ENCODE peak calls at places on chromosomes 12 and 14, in ten cellular contexts. E is stimulated activated CD8-positive, alpha-beta memory T cell treated with anti-CD3 and anti-CD28 coated beads, Interleukin-7, amount 100 ng/mL, for 1 hour; W is BE2C; L is T-helper 2 cell; P is kidney epithelial cell; C is hepatocyte; R is GM04503; Y is foreskin fibroblast; K is ureter; O is NCI-H1092. I is an unnamed sample.
A peak's percentile ranks its signal among the peaks of the same experiment; 100 is the strongest.

GRCh38 chr14:95796846-95797245 is 79.8 kb upstream of the TUNAR start:
- DNase-seq in E (no peak), W (no peak), L (no peak), P (no peak), C (no peak), R (no peak), Y (no peak), K (no peak), O (no peak), I (no peak)

GRCh38 chr14:71497645-71498086 is 434.6 kb upstream of the RGS6 start:
- DNase-seq in E (no peak), W (no peak), L (no peak), P (no peak), C (no peak), R (no peak), Y (peak; percentile 34), K (no peak), O (peak; percentile 32), I (no peak)

GRCh38 chr12:57454566-57455373 is at the start of gene INHBE:
- DNase-seq in E (no peak), W (no peak), L (no peak), P (peak; percentile 45), C (peak; percentile 83), R (no peak), Y (peak; percentile 94), K (peak; percentile 44), O (no peak), I (no peak)

GRCh38 chr14:98008381-98009113 is 1211.4 kb downstream of the VRK1 start:
- DNase-seq in E (no peak), W (no peak), L (no peak), P (no peak), C (no peak), R (no peak), Y (no peak), K (no peak), O (no peak), I (no peak)

GRCh38 chr14:105944632-105945610 is 418.5 kb downstream of the TMEM121 start:
- DNase-seq in E (peak; percentile 56), W (peak; percentile 89), L (peak; percentile 70), P (no peak), C (no peak), R (no peak), Y (no peak), K (peak; percentile 70), O (peak; percentile 59), I (no peak)

GRCh38 chr12:48968467-48968866 is 3.1 kb downstream of the WNT10B start:
- DNase-seq in E (no peak), W (no peak), L (no peak), P (no peak), C (no peak), R (no peak), Y (no peak), K (no peak), O (no peak), I (no peak)

GRCh38 chr12:48690990-48691389 is 9.0 kb upstream of the KANSL2 start:
- DNase-seq in E (no peak), W (no peak), L (no peak), P (no peak), C (no peak), R (no peak), Y (no peak), K (no peak), O (no peak), I (no peak)

GRCh38 chr14:90753456-90754005 is 62.7 kb downstream of the TTC7B start:
- DNase-seq in E (no peak), W (no peak), L (no peak), P (no peak), C (no peak), R (no peak), Y (no peak), K (no peak), O (no peak), I (no peak)

GRCh38 chr12:67270622-67271021 is 1.5 kb downstream of the CAND1 start:
- DNase-seq in E (no peak), W (no peak), L (no peak), P (no peak), C (no peak), R (no peak), Y (no peak), K (no peak), O (no peak), I (no peak)

GRCh38 chr12:19482551-19483109 is 43.3 kb downstream of the AEBP2 start:
- DNase-seq in E (peak; percentile 2), W (no peak), L (peak; percentile 45), P (no peak), C (peak; percentile 25), R (no peak), Y (no peak), K (peak; percentile 56), O (no peak), I (no peak)

GRCh38 chr14:81193924-81194633 is 26.7 kb downstream of the GTF2A1 start:
- DNase-seq in E (no peak), W (no peak), L (no peak), P (no peak), C (no peak), R (no peak), Y (no peak), K (no peak), O (no peak), I (no peak)

GRCh38 chr12:18747960-18748359 is 10.0 kb downstream of the CAPZA3 start:
- DNase-seq in E (no peak), W (no peak), L (no peak), P (peak; percentile 72), C (peak; percentile 8), R (peak; percentile 97), Y (peak; percentile 85), K (no peak), O (no peak), I (no peak)

GRCh38 chr12:80763874-80764273 is 47.2 kb downstream of the MYF5 start:
- DNase-seq in E (no peak), W (peak; percentile 15), L (no peak), P (no peak), C (peak; percentile 66), R (no peak), Y (peak; percentile 73), K (no peak), O (peak; percentile 34), I (no peak)

GRCh38 chr12:51460519-51460918 is 35.9 kb downstream of the SLC4A8 start:
- DNase-seq in E (no peak), W (no peak), L (no peak), P (no peak), C (peak; percentile 30), R (no peak), Y (no peak), K (no peak), O (peak; percentile 10), I (no peak)

GRCh38 chr12:123854918-123855317 is 92.8 kb downstream of the DNAH10 start:
- DNase-seq in E (no peak), W (no peak), L (no peak), P (no peak), C (no peak), R (no peak), Y (no peak), K (no peak), O (no peak), I (no peak)

GRCh38 chr14:80304125-80304766 is 92.9 kb upstream of the DIO2 start:
- DNase-seq in E (no peak), W (no peak), L (no peak), P (no peak), C (no peak), R (no peak), Y (peak; percentile 61), K (no peak), O (no peak), I (no peak)

GRCh38 chr14:52354257-52354656 is 40.1 kb downstream of the PTGER2 start:
- DNase-seq in E (no peak), W (no peak), L (no peak), P (no peak), C (no peak), R (no peak), Y (peak; percentile 59), K (no peak), O (no peak), I (no peak)

GRCh38 chr12:15601210-15601800 is 187.9 kb downstream of the EPS8 start:
- DNase-seq in E (no peak), W (no peak), L (no peak), P (peak; percentile 47), C (peak; percentile 13), R (peak; percentile 29), Y (peak; percentile 93), K (no peak), O (no peak), I (no peak)

GRCh38 chr14:105492966-105493871 is 2.2 kb downstream of the TEDC1 start:
- DNase-seq in E (no peak), W (peak; percentile 11), L (no peak), P (no peak), C (peak; percentile 7), R (no peak), Y (no peak), K (peak; percentile 46), O (no peak), I (no peak)

GRCh38 chr14:75223664-75224154 is 47.3 kb upstream of the TMED10 start:
- DNase-seq in E (no peak), W (no peak), L (no peak), P (no peak), C (no peak), R (no peak), Y (peak; percentile 39), K (no peak), O (no peak), I (no peak)

GRCh38 chr14:67636361-67636919 is 16.7 kb downstream of the ARG2 start:
- DNase-seq in E (no peak), W (no peak), L (no peak), P (no peak), C (peak; percentile 23), R (no peak), Y (peak; percentile 13), K (no peak), O (no peak), I (no peak)

GRCh38 chr14:58501214-58501816 is 73.8 kb downstream of the KIAA0586 start:
- DNase-seq in E (no peak), W (peak; percentile 24), L (no peak), P (peak; percentile 44), C (peak; percentile 80), R (peak; percentile 13), Y (peak; percentile 82), K (no peak), O (peak; percentile 37), I (peak; percentile 15)

GRCh38 chr14:85660243-85660922 is 130.4 kb downstream of the FLRT2 start:
- DNase-seq in E (no peak), W (no peak), L (no peak), P (no peak), C (no peak), R (no peak), Y (no peak), K (no peak), O (no peak), I (no peak)

GRCh38 chr12:49019435-49020317 is 1.1 kb upstream of the PRKAG1 start:
- DNase-seq in E (no peak), W (peak; percentile 64), L (no peak), P (no peak), C (peak; percentile 47), R (no peak), Y (peak; percentile 51), K (no peak), O (no peak), I (peak; percentile 58)

GRCh38 chr14:58465425-58465824 is 37.9 kb downstream of the KIAA0586 start:
- DNase-seq in E (no peak), W (no peak), L (no peak), P (no peak), C (peak; percentile 54), R (no peak), Y (peak; percentile 30), K (no peak), O (no peak), I (no peak)

GRCh38 chr12:119178544-119179334 is at the start of gene HSPB8:
- DNase-seq in E (no peak), W (peak; percentile 55), L (no peak), P (peak; percentile 76), C (peak; percentile 93), R (peak; percentile 90), Y (peak; percentile 65), K (peak; percentile 91), O (no peak), I (peak; percentile 76)

GRCh38 chr14:27077181-27077738 is 479.4 kb upstream of the NOVA1 start:
- DNase-seq in E (no peak), W (no peak), L (no peak), P (no peak), C (no peak), R (no peak), Y (no peak), K (no peak), O (no peak), I (no peak)

GRCh38 chr12:80681-81190 is 14.2 kb downstream of the IQSEC3 start:
- DNase-seq in E (no peak), W (no peak), L (no peak), P (no peak), C (no peak), R (no peak), Y (no peak), K (no peak), O (no peak), I (no peak)